ENCODE peak calls at places on chromosomes 7 and 10, in four cellular contexts. One of them, this sample, is unnamed.

GRCh38 chr7:142030846-142031245 is 35.2 kb downstream of the MGAM start:
- DNase-seq in HuH-7: no peak
- DNase-seq in MV-4-11: no peak
- DNase-seq in HS-5: no peak
- DNase-seq in this sample: no peak

GRCh38 chr7:100577103-100577502 is 3.4 kb upstream of the SAP25 start:
- DNase-seq in HuH-7: no peak
- DNase-seq in MV-4-11: no peak
- DNase-seq in HS-5: no peak
- DNase-seq in this sample: no peak

GRCh38 chr7:43905209-43905946 is 1.0 kb downstream of the URGCP start:
- DNase-seq in HuH-7: peak
- DNase-seq in MV-4-11: no peak
- DNase-seq in HS-5: peak
- DNase-seq in this sample: peak

GRCh38 chr10:42552188-42553063 is 85.9 kb downstream of the ZNF33B start:
- DNase-seq in HuH-7: peak
- DNase-seq in MV-4-11: peak
- DNase-seq in HS-5: peak
- DNase-seq in this sample: peak

GRCh38 chr10:102119417-102120141 is 589 bp downstream of the LDB1 start:
- DNase-seq in HuH-7: peak
- DNase-seq in MV-4-11: peak
- DNase-seq in HS-5: no peak
- DNase-seq in this sample: peak

GRCh38 chr10:34299105-34299611 is 515.9 kb downstream of the PARD3 start:
- DNase-seq in HuH-7: no peak
- DNase-seq in MV-4-11: no peak
- DNase-seq in HS-5: no peak
- DNase-seq in this sample: no peak

GRCh38 chr10:117007080-117007479 is 2.1 kb upstream of the SHTN1 start:
- DNase-seq in HuH-7: peak
- DNase-seq in MV-4-11: no peak
- DNase-seq in HS-5: peak
- DNase-seq in this sample: no peak

GRCh38 chr10:79905322-79906314 is 43.3 kb downstream of the SFTPD start:
- DNase-seq in HuH-7: no peak
- DNase-seq in MV-4-11: peak
- DNase-seq in HS-5: no peak
- DNase-seq in this sample: peak

This sample was measured in hepatocyte.